ENCODE peak calls at places on chromosomes 1 and 21, in four cellular contexts. One of them, this sample, is unnamed.

GRCh38 chr1:209675567-209676154 is 449 bp downstream of the G0S2 start:
- DNase-seq in K562: no peak
- DNase-seq in Panc1: no peak
- DNase-seq in HepG2: no peak
- DNase-seq in this sample: no peak

GRCh38 chr1:199089393-199090122 is 450.7 kb downstream of the PTPRC start:
- DNase-seq in Panc1: no peak
- DNase-seq in HepG2: no peak
- DNase-seq in K562: no peak
- DNase-seq in this sample: no peak

GRCh38 chr1:238664139-238664538 is 722.2 kb upstream of the CHRM3 start:
- DNase-seq in Panc1: no peak
- DNase-seq in K562: no peak
- DNase-seq in HepG2: no peak
- DNase-seq in this sample: no peak

GRCh38 chr1:167328306-167328705 is 107.6 kb downstream of the POU2F1 start:
- DNase-seq in Panc1: no peak
- DNase-seq in K562: no peak
- DNase-seq in HepG2: no peak
- DNase-seq in this sample: no peak

GRCh38 chr1:201085902-201086735 is 26.1 kb downstream of the CACNA1S start:
- DNase-seq in K562: peak; percentile 72
- DNase-seq in Panc1: peak; percentile 41
- DNase-seq in HepG2: peak; percentile 36
- DNase-seq in this sample: peak; percentile 51

GRCh38 chr1:207818971-207819451 is 67.2 kb downstream of the CD46 start:
- DNase-seq in Panc1: no peak
- DNase-seq in K562: no peak
- DNase-seq in HepG2: no peak
- DNase-seq in this sample: no peak

GRCh38 chr1:155127105-155127671 is 488 bp upstream of the EFNA1 start:
- DNase-seq in K562: peak; percentile 41
- DNase-seq in Panc1: no peak
- DNase-seq in HepG2: peak; percentile 99
- DNase-seq in this sample: no peak

GRCh38 chr1:181250038-181250437 is 161.5 kb downstream of the IER5 start:
- DNase-seq in Panc1: no peak
- DNase-seq in K562: no peak
- DNase-seq in HepG2: peak; percentile 23
- DNase-seq in this sample: no peak

GRCh38 chr1:212035835-212036605 is 472 bp downstream of the DTL start:
- DNase-seq in Panc1: no peak
- DNase-seq in K562: no peak
- DNase-seq in HepG2: no peak
- DNase-seq in this sample: no peak

GRCh38 chr1:14941865-14942264 is 211.7 kb upstream of the TMEM51 start:
- DNase-seq in HepG2: no peak
- DNase-seq in K562: no peak
- DNase-seq in Panc1: no peak
- DNase-seq in this sample: no peak

GRCh38 chr1:94255476-94255875 is 18.1 kb upstream of the ARHGAP29 start:
- DNase-seq in HepG2: no peak
- DNase-seq in Panc1: no peak
- DNase-seq in K562: no peak
- DNase-seq in this sample: no peak

GRCh38 chr1:10969267-10969970 is 43.0 kb upstream of the TARDBP start:
- DNase-seq in Panc1: no peak
- DNase-seq in K562: no peak
- DNase-seq in HepG2: no peak
- DNase-seq in this sample: no peak

GRCh38 chr21:45942011-45942546 is 39.5 kb upstream of the COL6A1 start:
- DNase-seq in Panc1: no peak
- DNase-seq in K562: no peak
- DNase-seq in HepG2: no peak
- DNase-seq in this sample: no peak

GRCh38 chr1:198169704-198170103 is 12.9 kb downstream of the NEK7 start:
- DNase-seq in K562: no peak
- DNase-seq in HepG2: no peak
- DNase-seq in Panc1: no peak
- DNase-seq in this sample: no peak

GRCh38 chr1:46538147-46538546 is 13.3 kb downstream of the KNCN start:
- DNase-seq in HepG2: no peak
- DNase-seq in Panc1: no peak
- DNase-seq in K562: no peak
- DNase-seq in this sample: no peak

GRCh38 chr21:42547001-42547905 is 33.6 kb downstream of the SLC37A1 start:
- DNase-seq in HepG2: no peak
- DNase-seq in K562: peak; percentile 82
- DNase-seq in Panc1: no peak
- DNase-seq in this sample: no peak

GRCh38 chr1:193538004-193538355 is 351.6 kb upstream of the B3GALT2 start:
- DNase-seq in HepG2: no peak
- DNase-seq in K562: no peak
- DNase-seq in Panc1: no peak
- DNase-seq in this sample: no peak

GRCh38 chr1:208189183-208189582 is 55.0 kb downstream of the PLXNA2 start:
- DNase-seq in Panc1: no peak
- DNase-seq in K562: peak; percentile 74
- DNase-seq in HepG2: no peak
- DNase-seq in this sample: no peak

GRCh38 chr1:32363713-32364112 is 1.4 kb downstream of the TSSK3 start:
- DNase-seq in K562: no peak
- DNase-seq in Panc1: no peak
- DNase-seq in HepG2: no peak
- DNase-seq in this sample: no peak

GRCh38 chr21:38807987-38808386 is 2.3 kb downstream of the ETS2 start:
- DNase-seq in K562: no peak
- DNase-seq in Panc1: no peak
- DNase-seq in HepG2: no peak
- DNase-seq in this sample: no peak

GRCh38 chr21:44650265-44650972 is 4.0 kb downstream of the KRTAP12-4 start:
- DNase-seq in Panc1: no peak
- DNase-seq in K562: no peak
- DNase-seq in HepG2: no peak
- DNase-seq in this sample: no peak

GRCh38 chr1:8625981-8626898 is 191.2 kb downstream of the RERE start:
- DNase-seq in K562: peak; percentile 49
- DNase-seq in Panc1: no peak
- DNase-seq in HepG2: peak; percentile 78
- DNase-seq in this sample: peak; percentile 6

GRCh38 chr1:203360772-203361171 is 9.8 kb upstream of the FMOD start:
- DNase-seq in Panc1: no peak
- DNase-seq in HepG2: no peak
- DNase-seq in K562: no peak
- DNase-seq in this sample: no peak

GRCh38 chr1:25711555-25712298 is 88.3 kb upstream of the SELENON start:
- DNase-seq in HepG2: no peak
- DNase-seq in K562: peak; percentile 45
- DNase-seq in Panc1: no peak
- DNase-seq in this sample: no peak

GRCh38 chr1:93588955-93589354 is 92.7 kb downstream of the BCAR3 start:
- DNase-seq in HepG2: no peak
- DNase-seq in Panc1: no peak
- DNase-seq in K562: no peak
- DNase-seq in this sample: no peak

GRCh38 chr1:187921426-187921825 is 1092.7 kb downstream of the PLA2G4A start:
- DNase-seq in Panc1: no peak
- DNase-seq in HepG2: no peak
- DNase-seq in K562: no peak
- DNase-seq in this sample: no peak

GRCh38 chr1:44154049-44154448 is 12.6 kb upstream of the KLF18 start:
- DNase-seq in K562: no peak
- DNase-seq in HepG2: no peak
- DNase-seq in Panc1: no peak
- DNase-seq in this sample: peak; percentile 52

GRCh38 chr1:161218301-161219077 is 3.4 kb downstream of the FCER1G start:
- DNase-seq in HepG2: peak; percentile 88
- DNase-seq in Panc1: no peak
- DNase-seq in K562: no peak
- DNase-seq in this sample: no peak

GRCh38 chr1:159421821-159422220 is 10.2 kb upstream of the OR10J4 start:
- DNase-seq in K562: no peak
- DNase-seq in HepG2: no peak
- DNase-seq in Panc1: no peak
- DNase-seq in this sample: no peak

GRCh38 chr1:161223805-161224694 is 622 bp upstream of the APOA2 start:
- DNase-seq in K562: peak; percentile 43
- DNase-seq in HepG2: peak; percentile 99
- DNase-seq in Panc1: no peak
- DNase-seq in this sample: no peak

GRCh38 chr21:42829954-42830353 is 49.4 kb downstream of the WDR4 start:
- DNase-seq in K562: no peak
- DNase-seq in Panc1: no peak
- DNase-seq in HepG2: no peak
- DNase-seq in this sample: no peak

GRCh38 chr1:3219005-3219724 is 150.2 kb downstream of the PRDM16 start:
- DNase-seq in HepG2: peak; percentile 89
- DNase-seq in Panc1: no peak
- DNase-seq in K562: no peak
- DNase-seq in this sample: no peak

GRCh38 chr1:205648212-205648910 is 16.6 kb upstream of the ELK4 start:
- DNase-seq in Panc1: no peak
- DNase-seq in K562: no peak
- DNase-seq in HepG2: no peak
- DNase-seq in this sample: no peak

GRCh38 chr1:182069028-182069466 is 7.5 kb upstream of the ZNF648 start:
- DNase-seq in K562: peak; percentile 83
- DNase-seq in HepG2: peak; percentile 42
- DNase-seq in Panc1: no peak
- DNase-seq in this sample: peak; percentile 18

GRCh38 chr1:186082235-186082937 is 292.7 kb downstream of the TPR start:
- DNase-seq in K562: peak; percentile 68
- DNase-seq in HepG2: peak; percentile 73
- DNase-seq in Panc1: peak; percentile 47
- DNase-seq in this sample: peak; percentile 35

GRCh38 chr1:204130178-204130577 is 21.7 kb downstream of the ETNK2 start:
- DNase-seq in Panc1: no peak
- DNase-seq in HepG2: no peak
- DNase-seq in K562: no peak
- DNase-seq in this sample: no peak

GRCh38 chr21:38683222-38683621 is 122.5 kb upstream of the ETS2 start:
- DNase-seq in HepG2: no peak
- DNase-seq in K562: no peak
- DNase-seq in Panc1: no peak
- DNase-seq in this sample: no peak

DNA sequence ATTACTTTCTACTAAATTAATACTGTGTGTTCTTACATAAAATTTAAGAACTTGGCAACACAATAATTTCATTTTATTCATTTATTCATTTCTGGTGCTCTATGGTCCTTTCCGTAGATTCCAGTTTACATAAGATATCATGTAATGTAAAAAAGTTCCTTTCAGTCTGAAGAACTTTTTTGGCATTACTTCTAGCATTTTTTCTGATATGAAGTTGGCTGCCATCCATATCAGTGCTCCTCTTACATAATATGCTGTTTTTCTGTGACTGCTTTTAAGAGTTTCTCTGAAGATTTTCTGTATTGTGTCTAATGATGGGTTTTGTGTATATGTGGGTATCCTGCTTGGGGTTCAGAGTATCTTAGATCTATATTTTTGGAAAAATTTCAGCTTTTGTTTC is 34.8 kb downstream of the LIN9 start:
- DNase-seq in HepG2: no peak
- DNase-seq in Panc1: no peak
- DNase-seq in K562: no peak
- DNase-seq in this sample: no peak
- TF ChIP-seq TCF7L2 in HepG2: no peak
- TF ChIP-seq TCF7L2 in Panc1: no peak
- TF ChIP-seq TCF7L2 in K562: no peak
- TF ChIP-seq TCF7L2 in this sample: no peak

GRCh38 chr1:27630859-27631491 is 4.0 kb downstream of the FGR start:
- DNase-seq in HepG2: no peak
- DNase-seq in K562: no peak
- DNase-seq in Panc1: no peak
- DNase-seq in this sample: no peak
- TF ChIP-seq TCF7L2 in HepG2: no peak
- TF ChIP-seq TCF7L2 in K562: no peak
- TF ChIP-seq TCF7L2 in Panc1: no peak
- TF ChIP-seq TCF7L2 in this sample: no peak

DNA sequence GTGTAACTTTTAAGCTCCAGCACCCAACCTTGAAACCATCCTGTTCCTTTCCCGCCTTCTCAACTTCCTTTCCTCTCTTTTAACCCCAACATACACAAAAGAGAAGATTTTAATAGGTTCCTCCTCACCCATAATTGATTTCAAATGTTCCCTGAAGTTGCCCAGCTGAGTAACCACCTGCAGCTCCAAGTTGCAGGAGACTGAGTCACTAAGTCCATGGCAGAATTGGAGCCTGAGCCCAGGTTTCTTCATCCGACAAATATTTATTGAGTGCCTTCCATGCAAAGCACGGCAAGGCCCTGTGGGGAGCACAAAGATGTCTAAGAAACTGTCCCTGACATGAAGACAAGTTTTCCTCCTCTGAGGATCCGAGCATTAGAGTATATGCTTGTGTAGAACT is 97.7 kb downstream of the PAPPA2 start:
- DNase-seq in K562: no peak
- DNase-seq in HepG2: no peak
- DNase-seq in Panc1: no peak
- DNase-seq in this sample: no peak
- TF ChIP-seq TCF7L2 in K562: no peak
- TF ChIP-seq TCF7L2 in HepG2: no peak
- TF ChIP-seq TCF7L2 in Panc1: no peak
- TF ChIP-seq TCF7L2 in this sample: no peak

GRCh38 chr1:120178799-120179419 is 2.6 kb upstream of the SEC22B start:
- DNase-seq in K562: peak; percentile 5
- DNase-seq in Panc1: no peak
- DNase-seq in HepG2: no peak
- DNase-seq in this sample: no peak
- TF ChIP-seq TCF7L2 in K562: no peak
- TF ChIP-seq TCF7L2 in Panc1: no peak
- TF ChIP-seq TCF7L2 in HepG2: no peak
- TF ChIP-seq TCF7L2 in this sample: no peak

This sample was measured in HCT116.